ENCODE peak calls at places on chromosome 6, in six cellular contexts. L, I, H, O, M and V are unnamed samples.

GRCh38 chr6:4788482-4788881 is 12.3 kb downstream of the CDYL start:
- DNase-seq in H (no peak), L (no peak), M (no peak), O (no peak), I (no peak), V (no peak)

GRCh38 chr6:31652925-31653724 is 664 bp upstream of the BAG6 start:
- DNase-seq in L (peak), H (peak), M (no peak), I (peak), O (no peak), V (no peak)

GRCh38 chr6:16769986-16770376 is 8.7 kb upstream of the ATXN1 start:
- DNase-seq in I (no peak), M (peak), O (no peak), L (peak), H (no peak), V (no peak)

GRCh38 chr6:147654103-147654845 is 145.8 kb downstream of the SAMD5 start:
- DNase-seq in H (no peak), M (no peak), O (no peak), I (no peak), L (no peak), V (no peak)

GRCh38 chr6:15370730-15371129 is 124.9 kb downstream of the JARID2 start:
- DNase-seq in L (no peak), I (no peak), H (no peak), M (no peak), O (no peak), V (no peak)

GRCh38 chr6:106381871-106382270 is 21.4 kb downstream of the CRYBG1 start:
- DNase-seq in H (peak), L (no peak), M (no peak), O (no peak), I (no peak), V (no peak)

GRCh38 chr6:108588586-108588985 is 27.9 kb downstream of the FOXO3 start:
- DNase-seq in O (no peak), L (peak), I (no peak), M (peak), H (peak), V (no peak)

GRCh38 chr6:145836170-145836569 is 21.6 kb upstream of the FBXO30 start:
- DNase-seq in H (no peak), L (peak), O (no peak), I (no peak), M (peak), V (no peak)

GRCh38 chr6:68689910-68690309 is 54.8 kb downstream of the ADGRB3 start:
- DNase-seq in I (no peak), H (no peak), L (no peak), M (no peak), O (no peak), V (no peak)

GRCh38 chr6:14520029-14520428 is 402.5 kb downstream of the CD83 start:
- DNase-seq in L (no peak), I (no peak), O (no peak), M (no peak), H (no peak), V (no peak)

GRCh38 chr6:23027281-23027680 is 457.9 kb downstream of the HDGFL1 start:
- DNase-seq in M (no peak), O (no peak), H (no peak), I (no peak), L (no peak), V (no peak)

GRCh38 chr6:107641500-107641931 is 151.6 kb downstream of the SOBP start:
- DNase-seq in L (no peak), I (peak), M (no peak), O (no peak), H (no peak), V (no peak)

GRCh38 chr6:170209354-170210025 is 81.4 kb downstream of the DLL1 start:
- DNase-seq in M (no peak), L (no peak), H (no peak), O (no peak), I (no peak), V (peak)

GRCh38 chr6:125714431-125715090 is 34.9 kb upstream of the HEY2 start:
- DNase-seq in O (no peak), L (no peak), M (no peak), I (no peak), H (peak), V (no peak)

GRCh38 chr6:160945516-160946177 is 45.9 kb upstream of the MAP3K4 start:
- DNase-seq in H (no peak), M (no peak), O (no peak), L (no peak), I (no peak), V (no peak)

GRCh38 chr6:113329942-113330897 is 526.9 kb upstream of the MARCKS start:
- DNase-seq in H (no peak), I (no peak), O (no peak), L (no peak), M (no peak), V (no peak)

GRCh38 chr6:26299286-26300042 is 65.5 kb upstream of the BTN3A2 start:
- DNase-seq in M (no peak), L (peak), O (no peak), H (no peak), I (no peak), V (no peak)

GRCh38 chr6:137799950-137800568 is 67.0 kb upstream of the TNFAIP3 start:
- DNase-seq in O (no peak), H (peak), I (no peak), M (peak), L (peak), V (no peak)

GRCh38 chr6:31287621-31288020 is 15.7 kb upstream of the HLA-C start:
- DNase-seq in L (no peak), H (no peak), O (no peak), I (no peak), M (no peak), V (no peak)

GRCh38 chr6:143901885-143902708 is 37.8 kb downstream of the ZC2HC1B start:
- DNase-seq in I (no peak), O (no peak), M (peak), H (peak), L (no peak), V (no peak)

GRCh38 chr6:101088594-101088993 is 207.5 kb upstream of the ASCC3 start:
- DNase-seq in O (no peak), M (no peak), H (no peak), I (no peak), L (no peak), V (no peak)

GRCh38 chr6:31624070-31624469 is 3.6 kb downstream of the PRRC2A start:
- DNase-seq in H (no peak), M (no peak), L (no peak), I (no peak), O (no peak), V (no peak)

GRCh38 chr6:56640374-56640773 is 2.3 kb downstream of the DST start:
- DNase-seq in O (no peak), I (no peak), M (no peak), L (no peak), H (no peak), V (no peak)

GRCh38 chr6:43865947-43866346 is 95.9 kb downstream of the VEGFA start:
- DNase-seq in H (no peak), M (no peak), O (no peak), I (no peak), L (no peak), V (peak)

GRCh38 chr6:108115598-108116058 is 41.1 kb upstream of the OSTM1 start:
- DNase-seq in M (no peak), I (peak), H (peak), O (no peak), L (no peak), V (no peak)

GRCh38 chr6:79821859-79822258 is 125.5 kb downstream of the ELOVL4 start:
- DNase-seq in L (no peak), M (no peak), O (no peak), I (no peak), H (no peak), V (no peak)

GRCh38 chr6:170129691-170130171 is 161.1 kb downstream of the DLL1 start:
- DNase-seq in O (no peak), M (no peak), H (peak), I (peak), L (no peak), V (peak)

GRCh38 chr6:45655630-45656422 is 278.1 kb upstream of the SUPT3H start:
- DNase-seq in M (peak), I (no peak), O (no peak), L (peak), H (no peak), V (no peak)

GRCh38 chr6:50362706-50363105 is 313.0 kb upstream of the DEFB112 start:
- DNase-seq in L (no peak), I (no peak), H (no peak), M (no peak), O (no peak), V (no peak)

GRCh38 chr6:79048611-79049010 is 29.4 kb downstream of the PHIP start:
- DNase-seq in M (peak), I (no peak), H (no peak), O (peak), L (peak), V (no peak)

GRCh38 chr6:25485820-25486559 is 166.0 kb upstream of the SCGN start:
- DNase-seq in O (no peak), L (no peak), I (peak), M (no peak), H (no peak), V (no peak)

GRCh38 chr6:15317934-15318902 is 72.3 kb downstream of the JARID2 start:
- DNase-seq in L (no peak), O (peak), I (no peak), M (no peak), H (no peak), V (no peak)

GRCh38 chr6:51265426-51265825 is 446.8 kb downstream of the TFAP2B start:
- DNase-seq in I (no peak), O (no peak), L (no peak), H (no peak), M (no peak), V (no peak)

GRCh38 chr6:64889144-64889543 is 817.9 kb downstream of the EYS start:
- DNase-seq in H (no peak), L (no peak), O (no peak), I (no peak), M (no peak), V (no peak)

DNA sequence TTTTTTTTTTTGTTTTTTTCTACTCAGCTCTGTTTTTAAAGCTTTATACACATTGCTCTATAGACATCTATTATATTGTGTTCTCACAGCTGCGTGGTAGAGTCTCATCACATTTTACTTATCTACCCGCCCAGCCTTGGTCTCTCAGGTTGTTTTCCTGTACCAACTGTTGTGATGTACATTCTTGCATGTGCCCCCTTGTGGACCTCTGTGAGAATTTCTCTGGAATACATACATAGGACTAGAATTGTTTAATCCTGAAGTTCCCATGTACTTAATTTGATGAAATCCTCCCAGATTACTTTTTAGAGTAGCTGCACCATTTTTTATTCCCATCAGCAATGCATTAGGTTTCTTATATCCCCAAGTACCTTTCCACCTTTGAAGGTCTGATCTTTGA is 40.4 kb upstream of the TINAG start:
- DNase-seq in M (peak), I (no peak), O (no peak), H (peak), L (peak), V (no peak)
- TF ChIP-seq CTCF in M (peak), I (peak), O (peak), H (peak), L (peak), V (peak)

GRCh38 chr6:149087898-149088297 is 229.6 kb upstream of the TAB2 start:
- DNase-seq in I (no peak), O (no peak), L (no peak), H (no peak), M (no peak), V (no peak)

GRCh38 chr6:149086363-149086762 is 231.1 kb upstream of the TAB2 start:
- DNase-seq in H (no peak), M (no peak), O (no peak), L (no peak), I (no peak), V (no peak)

GRCh38 chr6:149088361-149088760 is 229.2 kb upstream of the TAB2 start:
- DNase-seq in H (no peak), L (no peak), M (no peak), O (no peak), I (no peak), V (no peak)

GRCh38 chr6:149093643-149094042 is 223.9 kb upstream of the TAB2 start:
- DNase-seq in H (no peak), L (peak), M (peak), O (no peak), I (no peak), V (no peak)

GRCh38 chr6:149089508-149089907 is 228.0 kb upstream of the TAB2 start:
- DNase-seq in I (no peak), M (no peak), H (no peak), O (no peak), L (no peak), V (no peak)
- TF ChIP-seq CTCF in I (no peak), M (peak), H (no peak), O (no peak), L (no peak), V (peak)

DNA sequence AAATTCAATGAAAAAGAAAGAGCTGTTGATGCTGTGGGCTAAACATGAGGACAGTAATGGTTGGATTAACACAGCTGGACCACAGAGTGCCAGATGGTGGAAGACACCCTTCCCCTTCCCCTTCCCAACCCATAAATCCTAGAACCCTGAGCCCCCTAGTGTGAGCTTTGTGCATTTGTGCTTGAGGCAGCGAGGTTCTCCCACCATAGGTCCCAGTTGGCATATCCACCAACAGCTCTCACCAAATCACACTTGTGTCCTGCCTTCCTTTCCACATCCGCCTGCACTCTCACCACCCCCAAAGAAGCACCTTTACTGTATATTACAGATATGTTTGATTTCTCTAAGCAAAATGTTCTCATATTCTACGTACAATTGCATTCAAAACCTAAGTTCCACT is 32.8 kb upstream of the HBS1L start:
- DNase-seq in O (no peak), M (no peak), L (no peak), H (no peak), I (no peak), V (no peak)
- TF ChIP-seq CTCF in O (no peak), M (peak), L (peak), H (no peak), I (no peak), V (no peak)

GRCh38 chr6:132733288-132733687 is 19.4 kb upstream of the VNN1 start:
- DNase-seq in H (no peak), L (no peak), M (no peak), O (no peak), I (no peak), V (no peak)

GRCh38 chr6:132731086-132731485 is 17.2 kb upstream of the VNN1 start:
- DNase-seq in M (peak), I (no peak), L (no peak), H (no peak), O (no peak), V (no peak)

GRCh38 chr6:132733814-132734213 is 20.0 kb upstream of the VNN1 start:
- DNase-seq in L (no peak), I (no peak), H (no peak), O (no peak), M (no peak), V (no peak)

GRCh38 chr6:132736239-132736638 is 21.5 kb downstream of the VNN2 start:
- DNase-seq in O (no peak), I (no peak), L (no peak), M (no peak), H (no peak), V (no peak)

GRCh38 chr6:132734694-132735236 is 20.9 kb upstream of the VNN1 start:
- DNase-seq in O (no peak), M (no peak), H (no peak), I (no peak), L (peak), V (no peak)
- TF ChIP-seq CTCF in O (no peak), M (peak), H (no peak), I (no peak), L (peak), V (peak)

DNA sequence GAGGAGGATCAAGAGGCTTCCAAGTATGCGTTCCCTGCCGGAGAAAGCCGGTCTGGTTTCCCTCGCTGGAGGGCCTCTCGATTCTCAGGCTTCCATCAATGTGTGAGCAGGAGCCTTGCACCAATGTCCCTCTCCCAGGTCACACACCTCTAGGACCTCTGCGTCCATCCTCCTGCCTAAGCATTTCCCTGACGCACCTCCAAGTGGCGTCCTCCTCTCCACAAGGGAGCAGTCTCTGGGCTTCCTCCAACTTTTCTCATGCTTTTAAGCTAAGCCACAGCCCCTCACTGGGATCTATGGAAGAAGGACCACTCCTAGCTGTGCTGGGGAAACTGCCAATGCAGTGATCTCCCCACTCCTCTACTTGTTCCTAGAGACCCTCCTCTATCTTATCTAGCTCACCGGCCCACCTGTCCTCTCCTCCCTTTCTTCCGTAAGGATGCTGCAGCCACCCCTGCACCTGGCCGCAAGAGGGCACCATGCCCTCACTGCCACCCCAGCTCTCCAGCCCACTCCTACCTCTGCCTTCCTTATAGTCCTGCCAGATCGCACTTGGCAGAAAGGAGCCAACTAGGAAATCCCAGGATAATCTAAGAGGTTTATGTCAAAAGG is 258.7 kb downstream of the LRFN2 start:
- DNase-seq in H (peak), L (no peak), O (no peak), I (no peak), M (no peak), V (no peak)
- TF ChIP-seq CTCF in H (peak), L (peak), O (peak), I (peak), M (peak), V (peak)

GRCh38 chr6:118812972-118813371 is 81.0 kb upstream of the ASF1A start:
- DNase-seq in L (peak), H (no peak), I (no peak), O (no peak), M (peak), V (no peak)
- TF ChIP-seq CTCF in L (no peak), H (no peak), I (no peak), O (no peak), M (no peak), V (no peak)

GRCh38 chr6:116393430-116393829 is 22.7 kb downstream of the DSE start:
- DNase-seq in M (no peak), O (no peak), L (no peak), H (no peak), I (no peak), V (no peak)
- TF ChIP-seq CTCF in M (no peak), O (no peak), L (peak), H (no peak), I (no peak), V (peak)

DNA sequence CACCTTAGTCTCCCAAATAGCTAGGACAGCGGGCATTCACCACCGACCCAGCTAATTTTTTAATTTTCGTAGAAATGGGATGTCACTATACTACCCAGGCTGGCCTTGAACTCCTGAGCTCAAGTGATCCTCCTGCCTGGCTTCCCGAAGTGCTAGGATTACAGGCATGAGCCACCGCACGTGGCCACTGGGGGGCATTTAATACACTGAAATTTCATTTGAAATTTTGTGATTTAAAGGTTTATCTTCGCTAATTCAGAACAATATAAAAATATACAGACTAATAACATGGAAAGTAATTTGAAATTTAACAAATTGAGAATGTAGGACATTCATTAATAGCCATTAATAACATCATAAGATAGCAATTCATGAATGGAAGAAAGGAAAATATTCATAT is 20.5 kb upstream of the TBC1D32 start:
- DNase-seq in M (no peak), L (no peak), O (no peak), H (no peak), I (no peak), V (no peak)
- TF ChIP-seq CTCF in M (peak), L (peak), O (peak), H (peak), I (peak), V (peak)

DNA sequence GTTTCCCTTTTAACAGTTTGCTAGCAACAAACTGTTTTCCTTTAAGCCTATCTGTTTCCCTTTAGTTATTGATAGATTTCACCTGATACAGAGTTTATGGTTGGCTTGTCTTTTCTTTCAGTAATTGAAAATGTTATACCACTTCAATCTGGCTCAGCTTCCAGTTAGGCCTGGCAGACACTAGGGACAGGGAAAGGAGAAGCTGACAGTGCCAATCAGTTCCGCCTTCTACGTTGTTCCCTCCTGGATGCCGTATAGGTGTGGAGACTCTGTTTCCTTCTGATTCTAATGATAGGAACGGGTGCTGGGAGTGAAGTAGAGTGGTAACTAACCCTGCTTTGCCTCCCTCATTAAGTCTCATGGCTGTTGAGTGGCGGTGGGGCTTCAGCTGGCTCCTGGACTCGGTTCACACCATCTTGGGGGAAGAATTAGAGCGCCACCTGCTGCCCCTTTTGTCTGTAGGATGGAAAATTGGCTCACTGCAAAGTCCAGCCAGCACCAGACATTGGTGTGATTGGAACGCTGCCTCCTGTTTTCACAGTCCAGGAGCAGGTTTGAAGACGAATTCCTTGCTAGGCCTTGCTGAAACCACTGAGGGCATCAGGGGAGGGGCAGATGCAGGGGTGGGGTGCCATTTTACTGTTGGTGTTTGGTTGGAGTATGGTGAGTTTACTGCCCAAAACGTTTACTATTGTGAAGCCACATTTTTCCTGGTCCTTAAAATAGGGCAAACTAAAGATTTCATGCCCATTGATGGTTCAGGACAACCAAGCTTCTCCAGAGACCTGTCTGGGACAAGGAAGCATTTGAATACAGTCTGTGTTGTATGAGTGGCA is 1729.5 kb downstream of the GRIK2 start:
- DNase-seq in I (no peak), H (peak), M (peak), O (peak), L (peak), V (peak)
- TF ChIP-seq CTCF in I (peak), H (peak), M (peak), O (peak), L (peak), V (peak)